ENCODE peak calls at places on chromosomes 11 and 22, in seven cellular contexts. One of them, this sample, is unnamed.

GRCh38 chr11:93611836-93612677 is 49.4 kb upstream of the CEP295 start:
- DNase-seq in DND-41: no peak
- DNase-seq in HFF-Myc: no peak
- DNase-seq in uterus: no peak
- DNase-seq in stomach: peak
- DNase-seq in type B pancreatic cell: no peak
- DNase-seq in CD4-positive, alpha-beta T cell: no peak
- DNase-seq in this sample: no peak

GRCh38 chr11:31236052-31236652 is 133.4 kb downstream of the DCDC1 start:
- DNase-seq in DND-41: no peak
- DNase-seq in HFF-Myc: no peak
- DNase-seq in uterus: no peak
- DNase-seq in stomach: no peak
- DNase-seq in type B pancreatic cell: no peak
- DNase-seq in CD4-positive, alpha-beta T cell: no peak
- DNase-seq in this sample: no peak

GRCh38 chr22:46043816-46044717 is 67.1 kb upstream of the WNT7B start:
- DNase-seq in DND-41: peak
- DNase-seq in HFF-Myc: no peak
- DNase-seq in uterus: peak
- DNase-seq in stomach: peak
- DNase-seq in type B pancreatic cell: no peak
- DNase-seq in CD4-positive, alpha-beta T cell: no peak
- DNase-seq in this sample: no peak

GRCh38 chr11:58179648-58180047 is 9.2 kb upstream of the OR9Q2 start:
- DNase-seq in DND-41: peak
- DNase-seq in HFF-Myc: no peak
- DNase-seq in uterus: no peak
- DNase-seq in stomach: no peak
- DNase-seq in type B pancreatic cell: no peak
- DNase-seq in CD4-positive, alpha-beta T cell: no peak
- DNase-seq in this sample: no peak

GRCh38 chr11:84719935-84720577 is 907.1 kb downstream of the DLG2 start:
- DNase-seq in DND-41: no peak
- DNase-seq in HFF-Myc: no peak
- DNase-seq in uterus: no peak
- DNase-seq in stomach: no peak
- DNase-seq in type B pancreatic cell: no peak
- DNase-seq in CD4-positive, alpha-beta T cell: no peak
- DNase-seq in this sample: no peak

GRCh38 chr11:1087279-1087960 is 12.7 kb downstream of the MUC2 start:
- DNase-seq in DND-41: no peak
- DNase-seq in HFF-Myc: no peak
- DNase-seq in uterus: no peak
- DNase-seq in stomach: no peak
- DNase-seq in type B pancreatic cell: no peak
- DNase-seq in CD4-positive, alpha-beta T cell: no peak
- DNase-seq in this sample: no peak

GRCh38 chr11:111414267-111414931 is 35.3 kb upstream of the POU2AF1 start:
- DNase-seq in DND-41: peak
- DNase-seq in HFF-Myc: no peak
- DNase-seq in uterus: no peak
- DNase-seq in stomach: no peak
- DNase-seq in type B pancreatic cell: no peak
- DNase-seq in CD4-positive, alpha-beta T cell: no peak
- DNase-seq in this sample: no peak

GRCh38 chr11:28547395-28547794 is 439.2 kb downstream of the METTL15 start:
- DNase-seq in DND-41: no peak
- DNase-seq in HFF-Myc: no peak
- DNase-seq in uterus: no peak
- DNase-seq in stomach: no peak
- DNase-seq in type B pancreatic cell: no peak
- DNase-seq in CD4-positive, alpha-beta T cell: no peak
- DNase-seq in this sample: no peak

GRCh38 chr22:47092896-47093311 is 330.5 kb downstream of the TBC1D22A start:
- DNase-seq in DND-41: no peak
- DNase-seq in HFF-Myc: no peak
- DNase-seq in uterus: no peak
- DNase-seq in stomach: no peak
- DNase-seq in type B pancreatic cell: no peak
- DNase-seq in CD4-positive, alpha-beta T cell: no peak
- DNase-seq in this sample: no peak

GRCh38 chr22:49733631-49734030 is 94.0 kb downstream of the BRD1 start:
- DNase-seq in DND-41: no peak
- DNase-seq in HFF-Myc: no peak
- DNase-seq in uterus: no peak
- DNase-seq in stomach: no peak
- DNase-seq in type B pancreatic cell: peak
- DNase-seq in CD4-positive, alpha-beta T cell: no peak
- DNase-seq in this sample: no peak

GRCh38 chr11:69444381-69445130 is 36.9 kb upstream of the LINC01488 start:
- DNase-seq in DND-41: no peak
- DNase-seq in HFF-Myc: peak
- DNase-seq in uterus: peak
- DNase-seq in stomach: no peak
- DNase-seq in type B pancreatic cell: no peak
- DNase-seq in CD4-positive, alpha-beta T cell: no peak
- DNase-seq in this sample: no peak

GRCh38 chr22:22810018-22810427 is 77.6 kb upstream of the IGLL5 start:
- DNase-seq in DND-41: peak
- DNase-seq in HFF-Myc: no peak
- DNase-seq in uterus: no peak
- DNase-seq in stomach: peak
- DNase-seq in type B pancreatic cell: peak
- DNase-seq in CD4-positive, alpha-beta T cell: peak
- DNase-seq in this sample: no peak

GRCh38 chr11:10674991-10675440 is 18.5 kb downstream of the IRAG1 start:
- DNase-seq in DND-41: no peak
- DNase-seq in HFF-Myc: no peak
- DNase-seq in uterus: peak
- DNase-seq in stomach: no peak
- DNase-seq in type B pancreatic cell: no peak
- DNase-seq in CD4-positive, alpha-beta T cell: no peak
- DNase-seq in this sample: peak

GRCh38 chr22:24165673-24166072 is 15.6 kb upstream of the SUSD2 start:
- DNase-seq in DND-41: no peak
- DNase-seq in HFF-Myc: no peak
- DNase-seq in uterus: no peak
- DNase-seq in stomach: no peak
- DNase-seq in type B pancreatic cell: no peak
- DNase-seq in CD4-positive, alpha-beta T cell: no peak
- DNase-seq in this sample: no peak

GRCh38 chr22:46613606-46613997 is 6.6 kb upstream of the GRAMD4 start:
- DNase-seq in DND-41: peak
- DNase-seq in HFF-Myc: no peak
- DNase-seq in uterus: no peak
- DNase-seq in stomach: no peak
- DNase-seq in type B pancreatic cell: no peak
- DNase-seq in CD4-positive, alpha-beta T cell: peak
- DNase-seq in this sample: no peak

GRCh38 chr11:32323814-32324130 is 111.6 kb downstream of the WT1 start:
- DNase-seq in DND-41: no peak
- DNase-seq in HFF-Myc: no peak
- DNase-seq in uterus: no peak
- DNase-seq in stomach: no peak
- DNase-seq in type B pancreatic cell: no peak
- DNase-seq in CD4-positive, alpha-beta T cell: no peak
- DNase-seq in this sample: no peak

GRCh38 chr22:38103641-38104040 is 6.8 kb downstream of the BAIAP2L2 start:
- DNase-seq in DND-41: no peak
- DNase-seq in HFF-Myc: no peak
- DNase-seq in uterus: no peak
- DNase-seq in stomach: no peak
- DNase-seq in type B pancreatic cell: no peak
- DNase-seq in CD4-positive, alpha-beta T cell: no peak
- DNase-seq in this sample: no peak

GRCh38 chr11:130622126-130622525 is 173.7 kb downstream of the ADAMTS15 start:
- DNase-seq in DND-41: no peak
- DNase-seq in HFF-Myc: no peak
- DNase-seq in uterus: no peak
- DNase-seq in stomach: no peak
- DNase-seq in type B pancreatic cell: no peak
- DNase-seq in CD4-positive, alpha-beta T cell: no peak
- DNase-seq in this sample: no peak

GRCh38 chr11:106480581-106481185 is 403.2 kb downstream of the AASDHPPT start:
- DNase-seq in DND-41: no peak
- DNase-seq in HFF-Myc: no peak
- DNase-seq in uterus: no peak
- DNase-seq in stomach: no peak
- DNase-seq in type B pancreatic cell: no peak
- DNase-seq in CD4-positive, alpha-beta T cell: no peak
- DNase-seq in this sample: no peak

GRCh38 chr11:129115652-129116585 is 76.2 kb downstream of the ARHGAP32 start:
- DNase-seq in DND-41: no peak
- DNase-seq in HFF-Myc: no peak
- DNase-seq in uterus: no peak
- DNase-seq in stomach: no peak
- DNase-seq in type B pancreatic cell: no peak
- DNase-seq in CD4-positive, alpha-beta T cell: no peak
- DNase-seq in this sample: no peak

GRCh38 chr11:15735711-15736110 is 620.6 kb downstream of the SOX6 start:
- DNase-seq in DND-41: no peak
- DNase-seq in HFF-Myc: no peak
- DNase-seq in uterus: no peak
- DNase-seq in stomach: no peak
- DNase-seq in type B pancreatic cell: no peak
- DNase-seq in CD4-positive, alpha-beta T cell: no peak
- DNase-seq in this sample: no peak

DNA sequence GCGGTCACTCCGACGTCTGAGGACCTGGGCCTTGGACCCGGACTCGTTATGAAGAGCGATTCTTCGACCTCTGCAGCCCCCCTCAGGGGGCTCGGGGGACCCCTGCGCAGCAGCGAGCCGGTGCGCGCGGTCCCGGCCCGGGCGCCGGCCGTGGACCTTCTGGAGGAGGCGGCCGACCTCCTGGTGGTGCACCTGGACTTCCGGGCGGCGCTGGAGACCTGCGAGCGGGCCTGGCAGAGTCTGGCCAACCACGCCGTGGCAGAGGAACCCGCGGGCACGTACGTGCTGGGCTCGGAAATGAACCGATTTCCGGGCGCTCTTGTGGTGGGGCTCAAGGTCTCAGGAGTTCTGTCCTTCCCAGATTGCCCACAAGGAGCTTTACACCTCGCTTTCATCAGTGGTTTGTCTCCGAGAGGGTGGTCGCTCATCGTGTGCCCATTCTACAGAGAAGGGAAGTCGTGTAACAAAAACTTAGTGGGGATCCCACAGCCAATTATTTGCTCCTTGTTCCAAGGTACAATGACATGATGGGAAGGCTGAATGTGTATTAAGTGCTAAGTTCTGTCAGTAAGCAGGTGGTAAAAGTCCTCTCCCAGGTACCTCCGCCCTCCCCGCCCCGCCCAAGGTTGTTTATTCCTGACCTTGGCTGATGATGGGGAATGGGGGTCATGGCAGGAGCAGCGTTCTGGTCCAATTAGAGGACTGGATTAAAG is 695 bp downstream of the PEX26 start:
- DNase-seq in DND-41: peak
- DNase-seq in HFF-Myc: no peak
- DNase-seq in uterus: no peak
- DNase-seq in stomach: peak
- DNase-seq in type B pancreatic cell: no peak
- DNase-seq in CD4-positive, alpha-beta T cell: peak
- DNase-seq in this sample: no peak
- TF ChIP-seq CTCF in DND-41: peak
- TF ChIP-seq CTCF in HFF-Myc: no peak
- TF ChIP-seq CTCF in uterus: no peak
- TF ChIP-seq CTCF in stomach: no peak
- TF ChIP-seq CTCF in type B pancreatic cell: peak
- TF ChIP-seq CTCF in CD4-positive, alpha-beta T cell: no peak
- TF ChIP-seq CTCF in this sample: no peak

GRCh38 chr22:27286711-27287110 is 514.8 kb downstream of the MN1 start:
- DNase-seq in DND-41: no peak
- DNase-seq in HFF-Myc: no peak
- DNase-seq in uterus: no peak
- DNase-seq in stomach: no peak
- DNase-seq in type B pancreatic cell: no peak
- DNase-seq in CD4-positive, alpha-beta T cell: no peak
- DNase-seq in this sample: no peak
- TF ChIP-seq CTCF in DND-41: no peak
- TF ChIP-seq CTCF in HFF-Myc: no peak
- TF ChIP-seq CTCF in uterus: no peak
- TF ChIP-seq CTCF in stomach: no peak
- TF ChIP-seq CTCF in type B pancreatic cell: no peak
- TF ChIP-seq CTCF in CD4-positive, alpha-beta T cell: no peak
- TF ChIP-seq CTCF in this sample: no peak

DNA sequence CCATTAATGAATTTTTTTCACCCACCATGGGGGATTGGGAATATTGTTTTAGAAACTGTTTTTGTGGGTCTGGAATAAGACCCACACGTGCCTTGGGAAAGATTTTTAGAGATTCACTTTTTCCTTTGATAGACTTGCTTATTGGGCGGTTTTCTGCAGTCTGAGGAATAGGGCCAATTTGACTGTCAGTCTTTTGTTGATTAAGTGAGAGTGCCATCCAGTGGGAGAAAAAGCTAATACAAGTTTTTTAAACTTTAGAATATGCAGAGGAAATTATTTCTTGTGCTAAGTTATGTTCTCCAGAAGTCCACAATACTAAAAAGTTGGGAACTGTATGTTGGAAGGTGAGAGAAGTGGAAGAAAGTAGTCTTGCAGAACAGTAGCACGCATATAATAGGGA is 56.1 kb downstream of the PRMT3 start:
- DNase-seq in DND-41: no peak
- DNase-seq in HFF-Myc: no peak
- DNase-seq in uterus: no peak
- DNase-seq in stomach: no peak
- DNase-seq in type B pancreatic cell: no peak
- DNase-seq in CD4-positive, alpha-beta T cell: no peak
- DNase-seq in this sample: no peak
- TF ChIP-seq CTCF in DND-41: peak
- TF ChIP-seq CTCF in HFF-Myc: peak
- TF ChIP-seq CTCF in uterus: no peak
- TF ChIP-seq CTCF in stomach: no peak
- TF ChIP-seq CTCF in type B pancreatic cell: peak
- TF ChIP-seq CTCF in CD4-positive, alpha-beta T cell: peak
- TF ChIP-seq CTCF in this sample: no peak

GRCh38 chr11:67364783-67365525 is 8.4 kb downstream of the CLCF1 start:
- DNase-seq in DND-41: no peak
- DNase-seq in HFF-Myc: no peak
- DNase-seq in uterus: peak
- DNase-seq in stomach: no peak
- DNase-seq in type B pancreatic cell: no peak
- DNase-seq in CD4-positive, alpha-beta T cell: no peak
- DNase-seq in this sample: no peak

GRCh38 chr11:67364169-67364568 is 9.2 kb downstream of the CLCF1 start:
- DNase-seq in DND-41: no peak
- DNase-seq in HFF-Myc: no peak
- DNase-seq in uterus: no peak
- DNase-seq in stomach: no peak
- DNase-seq in type B pancreatic cell: no peak
- DNase-seq in CD4-positive, alpha-beta T cell: no peak
- DNase-seq in this sample: no peak

GRCh38 chr11:67367014-67367835 is 6.2 kb downstream of the CLCF1 start:
- DNase-seq in DND-41: no peak
- DNase-seq in HFF-Myc: no peak
- DNase-seq in uterus: peak
- DNase-seq in stomach: no peak
- DNase-seq in type B pancreatic cell: no peak
- DNase-seq in CD4-positive, alpha-beta T cell: no peak
- DNase-seq in this sample: no peak

GRCh38 chr11:67366546-67366945 is 6.9 kb downstream of the CLCF1 start:
- DNase-seq in DND-41: no peak
- DNase-seq in HFF-Myc: no peak
- DNase-seq in uterus: peak
- DNase-seq in stomach: no peak
- DNase-seq in type B pancreatic cell: no peak
- DNase-seq in CD4-positive, alpha-beta T cell: no peak
- DNase-seq in this sample: no peak

GRCh38 chr11:67365756-67366384 is 7.5 kb downstream of the CLCF1 start:
- DNase-seq in DND-41: no peak
- DNase-seq in HFF-Myc: no peak
- DNase-seq in uterus: peak
- DNase-seq in stomach: no peak
- DNase-seq in type B pancreatic cell: no peak
- DNase-seq in CD4-positive, alpha-beta T cell: no peak
- DNase-seq in this sample: no peak
- TF ChIP-seq CTCF in DND-41: no peak
- TF ChIP-seq CTCF in HFF-Myc: no peak
- TF ChIP-seq CTCF in uterus: no peak
- TF ChIP-seq CTCF in stomach: no peak
- TF ChIP-seq CTCF in type B pancreatic cell: no peak
- TF ChIP-seq CTCF in CD4-positive, alpha-beta T cell: no peak
- TF ChIP-seq CTCF in this sample: no peak

This sample was measured in lower leg skin.